ENCODE peak calls at places on chromosomes 2 and 18, in five cellular contexts. N, D, V, Z and L are unnamed samples.

GRCh38 chr18:48364146-48364545 is 45.0 kb downstream of the ZBTB7C start:
- DNase-seq in V (no peak), Z (no peak), D (no peak), N (no peak), L (no peak)

GRCh38 chr2:5981241-5982055 is 289.3 kb downstream of the SOX11 start:
- DNase-seq in D (peak; percentile 12), V (no peak), Z (peak; percentile 45), N (no peak), L (no peak)

GRCh38 chr2:15383695-15384350 is 177.3 kb downstream of the NBAS start:
- DNase-seq in V (no peak), Z (no peak), D (peak; percentile 6), N (no peak), L (no peak)

GRCh38 chr2:214261683-214262082 is 149.2 kb upstream of the VWC2L start:
- DNase-seq in V (no peak), N (no peak), Z (no peak), D (peak; percentile 8), L (no peak)

GRCh38 chr18:6406075-6406909 is 8.4 kb downstream of the L3MBTL4 start:
- DNase-seq in D (peak; percentile 1), Z (no peak), N (no peak), V (no peak), L (no peak)

GRCh38 chr2:199477277-199477834 is 19.6 kb upstream of the SATB2 start:
- DNase-seq in N (peak; percentile 32), Z (no peak), D (no peak), V (no peak), L (no peak)

GRCh38 chr2:59490994-59491393 is 1062.5 kb downstream of the BCL11A start:
- DNase-seq in D (no peak), N (no peak), Z (no peak), V (no peak), L (no peak)

GRCh38 chr2:236636714-236637485 is 67.3 kb downstream of the ACKR3 start:
- DNase-seq in N (no peak), V (no peak), Z (no peak), D (no peak), L (peak; percentile 49)

GRCh38 chr2:5690718-5691658 is 1.2 kb upstream of the SOX11 start:
- DNase-seq in V (no peak), D (peak; percentile 66), Z (peak; percentile 82), N (peak; percentile 67), L (no peak)

GRCh38 chr18:63084220-63084619 is 235.3 kb downstream of the BCL2 start:
- DNase-seq in Z (no peak), N (no peak), V (no peak), D (no peak), L (no peak)

GRCh38 chr2:232365621-232366321 is 12.8 kb upstream of the ALPP start:
- DNase-seq in Z (no peak), N (peak; percentile 95), D (peak; percentile 21), V (no peak), L (peak; percentile 63)

GRCh38 chr18:36211612-36212065 is 24.3 kb downstream of the MOCOS start:
- DNase-seq in V (no peak), D (peak; percentile 66), Z (no peak), N (peak; percentile 81), L (peak; percentile 32)

GRCh38 chr2:121475811-121476571 is 54.7 kb upstream of the RNU4ATAC start:
- DNase-seq in D (peak; percentile 25), V (no peak), Z (no peak), N (no peak), L (no peak)

GRCh38 chr2:205700331-205701132 is 18.2 kb downstream of the NRP2 start:
- DNase-seq in V (no peak), D (peak; percentile 90), N (peak; percentile 77), Z (no peak), L (no peak)

GRCh38 chr18:9684901-9685738 is 23.0 kb upstream of the RAB31 start:
- DNase-seq in V (peak; percentile 68), D (peak; percentile 64), Z (no peak), N (peak; percentile 41), L (no peak)

GRCh38 chr18:36017232-36017631 is 44.8 kb downstream of the RMP24 start:
- DNase-seq in N (peak; percentile 19), Z (no peak), D (no peak), V (no peak), L (no peak)

GRCh38 chr18:6546229-6546628 is 131.5 kb upstream of the L3MBTL4 start:
- DNase-seq in D (no peak), Z (no peak), V (no peak), N (no peak), L (no peak)

GRCh38 chr2:88059979-88060906 is 4.7 kb upstream of the KRCC1 start:
- DNase-seq in N (peak; percentile 93), V (no peak), Z (peak; percentile 23), D (peak; percentile 31), L (no peak)

GRCh38 chr2:149064365-149064841 is 25.9 kb downstream of the LYPD6B start:
- DNase-seq in D (no peak), V (no peak), N (no peak), Z (no peak), L (no peak)

GRCh38 chr2:240393831-240394410 is 41.5 kb upstream of the GPC1 start:
- DNase-seq in Z (no peak), N (peak; percentile 91), V (no peak), D (peak; percentile 84), L (peak; percentile 58)

GRCh38 chr2:219002395-219003266 is 9.4 kb upstream of the CRYBA2 start:
- DNase-seq in D (no peak), N (peak; percentile 91), V (no peak), Z (peak; percentile 59), L (no peak)

GRCh38 chr2:75612108-75612861 is 34.3 kb upstream of the MRPL19 start:
- DNase-seq in N (no peak), V (no peak), D (no peak), Z (no peak), L (no peak)

GRCh38 chr2:234853739-234854138 is 98.1 kb upstream of the SH3BP4 start:
- DNase-seq in Z (no peak), V (no peak), N (no peak), D (peak; percentile 19), L (no peak)

GRCh38 chr2:163734401-163734800 is 1.4 kb downstream of the FIGN start:
- DNase-seq in Z (no peak), V (no peak), D (no peak), N (no peak), L (no peak)

GRCh38 chr2:20421336-20421987 is 25.4 kb upstream of the RHOB start:
- DNase-seq in Z (no peak), D (no peak), N (no peak), V (no peak), L (no peak)
- H3K27ac ChIP-seq in Z (no peak overlapping the region), D (peak overlapping the region; percentile 13), N (no peak overlapping the region), V (peak overlapping the region; percentile 13), L (no peak overlapping the region)

DNA sequence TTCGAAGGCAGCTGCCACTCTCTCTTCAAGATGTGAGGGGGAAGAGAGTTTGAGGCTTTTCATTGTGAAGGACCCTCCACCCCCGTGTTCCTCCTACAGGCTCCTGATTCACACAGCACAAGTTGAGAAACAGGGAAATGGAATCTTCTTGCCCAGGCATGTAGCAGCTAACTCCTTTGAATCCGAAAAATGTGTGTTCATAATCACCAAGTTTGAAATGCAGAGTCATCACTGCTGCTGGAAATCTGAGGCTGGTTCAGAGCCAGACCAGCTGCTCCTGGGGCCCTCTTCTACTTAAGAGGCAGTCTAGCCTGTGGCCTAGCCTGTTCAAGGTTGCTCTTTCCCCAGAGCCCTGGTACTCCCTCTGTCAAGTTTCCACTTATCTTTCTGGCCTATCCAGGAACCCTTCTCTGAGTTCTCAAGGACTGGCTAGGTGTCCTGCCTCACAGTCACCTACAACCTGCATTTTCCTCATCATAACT is 166.4 kb downstream of the TMEM247 start:
- DNase-seq in D (peak; percentile 93), Z (no peak), V (no peak), N (no peak), L (no peak)
- H3K27ac ChIP-seq in D (peak overlapping the region; percentile 97), Z (no peak overlapping the region), V (no peak overlapping the region), N (peak overlapping the region; percentile 85), L (peak overlapping the region; percentile 19)

GRCh38 chr2:202965810-202966454 is 48.7 kb upstream of the NBEAL1 start:
- DNase-seq in V (no peak), D (peak; percentile 63), Z (no peak), N (peak; percentile 60), L (no peak)
- H3K27ac ChIP-seq in V (no peak overlapping the region), D (no peak overlapping the region), Z (no peak overlapping the region), N (peak overlapping the region; percentile 21), L (no peak overlapping the region)

DNA sequence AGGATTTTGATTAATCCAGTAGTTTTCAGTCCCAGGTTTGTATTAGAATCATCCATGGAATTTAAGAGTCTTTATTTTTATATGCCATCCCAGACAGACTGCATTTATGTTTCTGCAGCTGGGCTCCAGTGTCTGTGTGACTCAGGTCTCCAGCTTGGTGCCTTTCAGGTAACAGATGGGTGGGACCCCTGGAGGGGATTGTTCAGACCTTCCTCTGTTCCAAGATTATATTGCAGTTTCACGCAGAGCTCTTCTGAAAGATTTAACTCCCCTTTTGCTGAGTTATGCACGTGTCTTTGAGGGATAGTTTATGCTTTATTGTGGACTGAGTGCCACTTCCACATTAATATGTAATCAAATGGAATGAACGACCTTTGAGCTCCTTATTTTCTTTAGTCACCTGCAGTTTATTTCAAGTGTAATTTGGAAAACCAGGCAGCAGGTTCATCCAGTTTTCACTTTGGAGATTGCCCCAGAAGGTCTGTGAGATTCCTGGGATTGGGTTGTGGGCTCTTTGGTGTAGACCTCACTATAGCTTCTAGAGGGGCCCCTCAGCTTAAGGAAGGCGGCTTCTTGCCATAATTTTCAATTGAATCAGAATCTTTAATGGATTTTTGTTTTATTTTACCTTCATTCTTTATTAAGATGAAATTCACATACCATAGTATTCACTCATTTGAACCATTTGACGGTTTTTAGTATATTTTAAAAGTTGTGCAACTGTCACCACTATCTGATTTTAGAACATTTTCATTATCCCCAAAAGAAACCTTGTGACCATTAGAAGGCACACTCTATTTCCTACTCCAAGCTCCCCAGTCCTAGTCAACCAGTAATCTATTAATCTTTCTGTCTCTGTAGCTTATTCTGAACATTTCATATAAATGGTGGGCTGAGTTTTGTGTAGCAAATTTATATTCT is 135.0 kb downstream of the WDSUB1 start:
- DNase-seq in V (no peak), D (no peak), N (no peak), Z (no peak), L (no peak)
- H3K27ac ChIP-seq in V (no peak overlapping the region), D (no peak overlapping the region), N (no peak overlapping the region), Z (no peak overlapping the region), L (no peak overlapping the region)

DNA sequence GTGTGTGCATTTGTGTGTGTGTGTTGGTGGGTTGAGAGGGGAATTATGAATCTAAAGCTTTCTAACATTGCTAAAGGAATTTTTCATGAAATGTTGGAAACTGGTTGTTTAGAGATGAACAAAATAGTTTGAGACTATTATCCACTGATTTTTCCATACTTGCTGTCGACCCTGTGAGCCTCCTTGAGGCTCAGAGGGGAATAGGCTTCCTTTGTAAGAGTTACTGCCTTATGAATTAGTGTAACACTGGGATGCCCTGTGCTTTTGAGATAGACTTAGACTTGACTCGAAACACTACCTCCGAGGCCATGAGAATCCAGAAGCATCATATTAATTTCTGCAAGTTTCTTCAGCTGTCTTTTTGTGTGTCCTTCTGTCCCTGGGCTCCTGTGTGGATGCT is 37.9 kb downstream of the AQP4 start:
- DNase-seq in N (no peak), Z (no peak), D (no peak), V (no peak), L (no peak)
- H3K27ac ChIP-seq in N (no peak overlapping the region), Z (no peak overlapping the region), D (no peak overlapping the region), V (no peak overlapping the region), L (no peak overlapping the region)